ENCODE peak calls at places on chromosomes 13 and 19, in five cellular contexts. W is transverse colon, X is esophagus muscularis mucosa, N is suprapubic skin, T is ovary. O is an unnamed sample.

GRCh38 chr19:12792048-12792852 is 964 bp downstream of the JUNB start:
- DNase-seq in X (no peak), T (peak), W (peak), N (no peak), O (no peak)

GRCh38 chr19:13848811-13849241 is 28.1 kb upstream of the NANOS3 start:
- DNase-seq in N (no peak), T (peak), X (no peak), W (no peak), O (no peak)

GRCh38 chr13:76868451-76868850 is 17.8 kb downstream of the KCTD12 start:
- DNase-seq in W (no peak), T (no peak), X (no peak), N (no peak), O (no peak)

GRCh38 chr13:66803013-66803739 is 427.0 kb downstream of the PCDH9 start:
- DNase-seq in T (no peak), W (no peak), X (no peak), N (no peak), O (no peak)

GRCh38 chr19:10262771-10263170 is 8.1 kb upstream of the ICAM1 start:
- DNase-seq in W (no peak), X (no peak), N (no peak), T (no peak), O (no peak)

GRCh38 chr19:46714523-46715106 is 2.3 kb downstream of the PRKD2 start:
- DNase-seq in T (no peak), N (no peak), X (no peak), W (no peak), O (no peak)

GRCh38 chr13:113785051-113786010 is 26.3 kb downstream of the TMEM255B start:
- DNase-seq in W (no peak), N (no peak), X (no peak), T (no peak), O (no peak)

GRCh38 chr13:80214521-80214941 is 126.4 kb downstream of the SPRY2 start:
- DNase-seq in W (no peak), X (no peak), N (no peak), T (no peak), O (no peak)

GRCh38 chr13:75511226-75511625 is 26.4 kb downstream of the COMMD6 start:
- DNase-seq in W (no peak), T (no peak), N (no peak), X (no peak), O (no peak)

GRCh38 chr19:16824658-16825311 is 4.4 kb upstream of the SIN3B start:
- DNase-seq in T (no peak), W (no peak), N (no peak), X (no peak), O (no peak)

GRCh38 chr13:83372786-83373185 is 509.5 kb downstream of the SLITRK1 start:
- DNase-seq in W (no peak), N (no peak), T (no peak), X (no peak), O (no peak)

GRCh38 chr19:28737021-28737525 is 475.9 kb downstream of the UQCRFS1 start:
- DNase-seq in X (no peak), N (no peak), T (no peak), W (no peak), O (peak)

GRCh38 chr19:29767039-29767735 is 44.6 kb upstream of the CCNE1 start:
- DNase-seq in W (no peak), X (no peak), T (no peak), N (no peak), O (no peak)

GRCh38 chr19:37413243-37414084 is 42.6 kb downstream of the ZNF527 start:
- DNase-seq in W (no peak), X (no peak), N (no peak), T (no peak), O (no peak)

GRCh38 chr13:113433391-113433916 is 19.8 kb downstream of the ADPRHL1 start:
- DNase-seq in T (no peak), X (no peak), W (no peak), N (no peak), O (no peak)

GRCh38 chr13:63408227-63409202 is 1992.9 kb upstream of the PCDH20 start:
- DNase-seq in W (no peak), T (no peak), X (no peak), N (no peak), O (no peak)

GRCh38 chr13:75685239-75685697 is 49.1 kb downstream of the LMO7 start:
- DNase-seq in X (no peak), N (no peak), T (no peak), W (no peak), O (no peak)

GRCh38 chr19:531753-532571 is at the start of gene CDC34:
- DNase-seq in N (no peak), T (no peak), X (no peak), W (peak), O (no peak)

GRCh38 chr19:16470911-16471811 is 609 bp downstream of the EPS15L1 start:
- DNase-seq in X (no peak), N (no peak), T (peak), W (peak), O (no peak)

GRCh38 chr19:9705836-9706235 is 30.9 kb upstream of the ZNF562 start:
- DNase-seq in T (no peak), W (no peak), N (no peak), X (no peak), O (no peak)

GRCh38 chr19:41265376-41266153 is 1.4 kb downstream of the HNRNPUL1 start:
- DNase-seq in T (peak), W (peak), N (no peak), X (no peak), O (no peak)

GRCh38 chr13:37313383-37313782 is 207.9 kb upstream of the CSNK1A1L start:
- DNase-seq in W (no peak), N (no peak), X (no peak), T (no peak), O (no peak)

GRCh38 chr13:52024481-52024880 is at the start of gene UTP14C:
- DNase-seq in W (no peak), T (no peak), X (no peak), N (no peak), O (no peak)

GRCh38 chr13:41544824-41545707 is 87.7 kb downstream of the RGCC start:
- DNase-seq in T (no peak), N (no peak), W (no peak), X (peak), O (no peak)

GRCh38 chr13:29969286-29969685 is 118.9 kb upstream of the UBL3 start:
- DNase-seq in X (no peak), N (no peak), W (no peak), T (no peak), O (no peak)

GRCh38 chr19:41917676-41918075 is 10.6 kb downstream of the ERFL start:
- DNase-seq in W (no peak), N (no peak), X (no peak), T (no peak), O (no peak)

GRCh38 chr19:29273000-29273691 is 60.2 kb upstream of the UQCRFS1 start:
- DNase-seq in W (no peak), X (no peak), N (no peak), T (no peak), O (no peak)

GRCh38 chr19:50492303-50493052 is 15.8 kb upstream of the GARIN5A start:
- DNase-seq in N (no peak), W (no peak), T (no peak), X (no peak), O (no peak)

GRCh38 chr13:114166381-114167131 is 12.5 kb upstream of the CFAP97D2 start:
- DNase-seq in T (no peak), W (no peak), X (no peak), N (no peak), O (no peak)

GRCh38 chr19:19937403-19937802 is 36.7 kb downstream of the ZNF93 start:
- DNase-seq in W (no peak), N (no peak), X (no peak), T (no peak), O (no peak)

GRCh38 chr19:956747-957451 is 27.2 kb upstream of the WDR18 start:
- DNase-seq in N (no peak), X (no peak), T (no peak), W (no peak), O (no peak)

GRCh38 chr19:1469936-1470863 is 8.8 kb downstream of the C19orf25 start:
- DNase-seq in N (no peak), T (peak), X (no peak), W (peak), O (no peak)

GRCh38 chr13:50686547-50686946 is 156.9 kb downstream of the DLEU7 start:
- DNase-seq in X (no peak), T (no peak), N (no peak), W (no peak), O (no peak)

GRCh38 chr19:8446055-8446709 is 1.4 kb downstream of the HNRNPM start:
- DNase-seq in X (no peak), T (no peak), W (no peak), N (no peak), O (no peak)

GRCh38 chr19:46081928-46082727 is 41.3 kb upstream of the IGFL4 start:
- DNase-seq in T (no peak), X (no peak), N (no peak), W (no peak), O (no peak)

GRCh38 chr19:15437355-15438123 is 12.2 kb downstream of the WIZ start:
- DNase-seq in W (no peak), X (no peak), T (no peak), N (no peak), O (no peak)

GRCh38 chr13:43981091-43981490 is 101.4 kb downstream of the LACC1 start:
- DNase-seq in X (no peak), N (no peak), T (no peak), W (no peak), O (no peak)

GRCh38 chr13:79336971-79337370 is 69.1 kb downstream of the RBM26 start:
- DNase-seq in W (no peak), N (no peak), X (no peak), T (no peak), O (no peak)

GRCh38 chr19:17998827-17999150 is 9.2 kb upstream of the ARRDC2 start:
- DNase-seq in W (no peak), T (no peak), X (no peak), N (no peak), O (no peak)

GRCh38 chr19:17997969-17998826 is 9.8 kb upstream of the ARRDC2 start:
- DNase-seq in T (no peak), X (no peak), W (peak), N (no peak), O (no peak)

GRCh38 chr19:18000480-18000980 is 7.4 kb upstream of the ARRDC2 start:
- DNase-seq in X (no peak), W (no peak), T (no peak), N (no peak), O (no peak)

GRCh38 chr19:18000981-18001836 is 6.8 kb upstream of the ARRDC2 start:
- DNase-seq in X (peak), N (peak), W (peak), T (peak), O (peak)

DNA sequence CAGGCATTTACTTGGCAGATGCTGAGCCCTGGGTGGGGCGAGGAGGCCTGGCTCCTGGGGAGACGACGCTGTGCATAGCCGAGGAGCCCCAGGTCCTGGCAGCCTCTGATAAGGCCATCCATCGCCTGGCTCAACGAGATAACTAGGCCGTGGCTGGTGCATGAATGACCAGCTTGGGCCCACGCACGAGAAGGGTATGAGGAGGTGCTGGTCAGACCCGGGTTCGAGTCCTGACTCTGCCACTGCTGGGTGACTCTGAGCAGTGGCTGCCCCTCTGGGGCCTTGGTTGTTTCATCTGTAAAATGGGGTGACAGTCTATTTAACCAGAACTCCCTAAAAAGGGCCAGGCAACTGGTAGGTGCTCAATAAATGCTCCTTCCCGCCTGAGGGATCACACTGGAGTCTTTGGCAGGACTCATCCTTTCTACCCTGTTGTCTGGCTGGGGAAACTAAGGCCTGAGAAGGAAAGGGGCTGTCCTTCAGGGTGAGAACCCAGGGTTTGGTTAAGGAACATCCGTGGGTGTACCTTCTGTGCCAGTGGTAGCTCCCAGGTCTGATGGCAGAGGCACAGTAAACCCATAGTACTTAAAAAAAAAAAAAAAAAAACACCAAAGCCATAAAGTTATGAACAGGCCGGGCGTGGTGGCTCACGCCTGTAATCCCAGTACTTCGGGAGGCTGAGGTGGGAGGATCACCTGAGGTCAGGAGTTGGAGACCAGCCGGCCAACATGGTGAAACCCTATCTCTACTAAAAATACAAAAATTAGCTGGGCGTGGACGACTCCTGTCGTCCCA is 8.1 kb upstream of the ARRDC2 start:
- DNase-seq in T (no peak), N (no peak), W (peak), X (no peak), O (no peak)
- TF ChIP-seq EP300 in T (no peak), N (no peak), W (no peak), X (no peak), O (no peak)

DNA sequence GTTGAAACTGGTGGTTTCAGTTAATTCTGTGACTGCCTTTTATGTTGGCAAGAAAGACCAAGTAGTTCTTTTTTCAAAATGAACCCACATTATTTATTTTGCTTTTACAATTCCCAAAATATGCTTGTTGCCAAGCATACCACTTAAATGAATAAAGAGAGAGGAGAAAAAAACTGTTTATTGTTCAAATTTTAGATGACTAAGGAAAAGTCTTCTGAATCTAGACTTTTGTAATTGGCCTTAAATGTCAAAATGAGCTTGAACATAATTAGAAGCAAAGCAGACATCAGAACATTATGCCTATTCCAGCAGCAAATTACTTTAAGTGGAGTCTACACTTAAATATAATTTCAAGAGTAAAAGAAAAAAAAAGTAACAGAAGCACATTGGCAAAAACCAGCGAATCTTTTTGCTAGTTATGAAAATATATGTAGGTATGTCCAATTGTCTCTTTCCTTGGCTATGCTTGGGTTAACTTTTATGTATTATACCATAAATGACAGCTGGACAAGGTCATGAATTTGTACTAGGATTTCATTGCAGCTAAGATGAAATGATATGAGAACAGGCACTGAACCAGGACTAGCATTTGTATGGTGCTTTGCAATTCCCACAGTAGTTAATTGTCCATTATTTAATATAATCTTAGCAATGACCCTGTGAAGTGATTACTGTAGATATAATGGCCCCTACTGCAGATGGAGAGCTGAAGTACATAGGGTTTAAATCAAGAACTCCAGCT is 211.9 kb downstream of the NALCN start:
- DNase-seq in W (no peak), X (no peak), T (no peak), N (no peak), O (no peak)
- H3K27ac ChIP-seq in W (no peak), X (no peak), T (no peak), N (no peak), O (no peak)

GRCh38 chr19:39403331-39404312 is 3.0 kb upstream of the ZFP36 start:
- DNase-seq in X (peak), W (peak), T (peak), N (peak), O (peak)
- TF ChIP-seq EP300 in X (peak), W (peak), T (peak), N (peak), O (peak)

GRCh38 chr13:110477711-110478245 is 83.7 kb downstream of the RAB20 start:
- DNase-seq in N (no peak), X (no peak), T (no peak), W (no peak), O (no peak)
- H3K27ac ChIP-seq in N (no peak), X (peak), T (no peak), W (no peak), O (no peak)

GRCh38 chr13:40517486-40518311 is 148.7 kb downstream of the FOXO1 start:
- DNase-seq in W (no peak), T (no peak), N (no peak), X (no peak), O (no peak)
- TF ChIP-seq EP300 in W (no peak), T (no peak), N (no peak), X (no peak), O (no peak)

DNA sequence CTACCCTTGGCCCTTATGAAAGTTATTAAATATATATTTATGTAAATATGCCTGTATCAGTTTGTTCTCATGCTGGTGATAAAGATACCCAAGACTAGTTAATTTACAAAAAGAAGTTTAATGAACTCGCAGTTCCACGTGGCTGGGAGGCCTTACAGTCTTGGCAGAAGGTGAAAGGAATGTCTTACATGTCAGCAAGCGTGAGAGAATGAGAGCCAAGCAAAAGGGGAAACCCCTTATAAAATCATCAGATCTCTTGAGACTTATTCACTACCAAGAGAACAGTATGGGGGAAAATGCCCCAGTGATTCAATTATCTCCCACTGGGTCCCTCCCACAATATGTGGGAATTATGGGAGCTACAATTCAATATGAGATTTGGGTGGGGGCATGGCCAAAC is 506.0 kb upstream of the ATXN8OS start:
- DNase-seq in T (no peak), W (no peak), X (no peak), N (no peak), O (no peak)
- H3K27ac ChIP-seq in T (no peak), W (no peak), X (no peak), N (no peak), O (no peak)